ENCODE peak calls at places on chromosomes 5 and 9, in ten cellular contexts. J, S, B, H, O, Y, U, I, Q and A are unnamed samples.

GRCh38 chr9:96071245-96072124 is 196.0 kb downstream of the ERCC6L2 start:
- DNase-seq in Q (no peak), H (no peak), J (peak; percentile 52), U (no peak), I (peak; percentile 47), S (peak; percentile 21), O (no peak), Y (no peak), B (peak; percentile 51), A (no peak)

GRCh38 chr5:144206136-144206535 is 35.5 kb downstream of the KCTD16 start:
- DNase-seq in Q (no peak), B (peak; percentile 42), S (no peak), J (no peak), O (no peak), Y (no peak), H (no peak), I (peak; percentile 51), U (no peak), A (no peak)

GRCh38 chr5:1669276-1670155 is 130.1 kb downstream of the MRPL36 start:
- DNase-seq in Y (no peak), S (no peak), U (no peak), J (no peak), Q (no peak), I (no peak), B (no peak), H (no peak), O (no peak), A (no peak)

GRCh38 chr5:39238366-39239105 is 19.2 kb upstream of the FYB1 start:
- DNase-seq in H (no peak), Q (no peak), Y (no peak), B (no peak), U (no peak), S (no peak), I (no peak), O (no peak), J (no peak), A (no peak)

GRCh38 chr9:121950441-121950840 is 142.7 kb downstream of the TTLL11 start:
- DNase-seq in S (no peak), U (no peak), H (no peak), O (no peak), Y (no peak), J (no peak), B (no peak), I (no peak), Q (no peak), A (no peak)

GRCh38 chr9:27110181-27110580 is 1.2 kb downstream of the TEK start:
- DNase-seq in I (no peak), Q (no peak), H (no peak), U (no peak), Y (no peak), B (no peak), J (no peak), O (no peak), S (no peak), A (no peak)

GRCh38 chr9:27537027-27537435 is 7.4 kb upstream of the MOB3B start:
- DNase-seq in B (no peak), I (no peak), S (no peak), Q (peak; percentile 42), Y (no peak), H (no peak), J (no peak), O (no peak), U (no peak), A (no peak)

GRCh38 chr9:106874657-106875056 is 11.7 kb downstream of the ZNF462 start:
- DNase-seq in J (no peak), H (no peak), O (no peak), I (peak; percentile 50), U (no peak), Q (no peak), Y (no peak), B (no peak), S (no peak), A (no peak)

GRCh38 chr9:87887661-87888480 is 5.2 kb downstream of the SPATA31E1 start:
- DNase-seq in U (no peak), J (no peak), B (no peak), S (no peak), Q (no peak), H (no peak), Y (no peak), O (no peak), I (no peak), A (no peak)

GRCh38 chr5:57539281-57539701 is 56.7 kb upstream of the ACTBL2 start:
- DNase-seq in I (peak; percentile 74), U (no peak), Y (no peak), J (peak; percentile 70), H (no peak), O (no peak), S (no peak), B (peak; percentile 68), Q (no peak), A (no peak)

GRCh38 chr9:127360829-127361228 is 36.1 kb upstream of the SLC2A8 start:
- DNase-seq in B (peak; percentile 6), U (no peak), Y (no peak), S (no peak), H (peak; percentile 20), O (no peak), I (peak; percentile 20), J (no peak), Q (no peak), A (no peak)

GRCh38 chr5:5353681-5354080 is 68.8 kb upstream of the ICE1 start:
- DNase-seq in Q (no peak), S (no peak), U (no peak), J (no peak), H (no peak), B (no peak), Y (no peak), O (no peak), I (no peak), A (no peak)

GRCh38 chr9:134515026-134515821 is 126.4 kb upstream of the COL5A1 start:
- DNase-seq in B (peak; percentile 73), I (peak; percentile 58), J (no peak), H (peak; percentile 19), Y (no peak), S (no peak), O (no peak), Q (no peak), U (peak; percentile 34), A (no peak)

GRCh38 chr9:76415731-76416130 is 21.5 kb upstream of the RFK start:
- DNase-seq in Q (no peak), U (no peak), H (peak; percentile 56), Y (no peak), J (no peak), B (no peak), S (no peak), O (no peak), I (no peak), A (no peak)

GRCh38 chr9:112378441-112379176 is 1.3 kb upstream of the HSDL2 start:
- DNase-seq in U (peak; percentile 58), B (peak; percentile 45), Y (no peak), J (peak; percentile 28), S (no peak), H (no peak), I (no peak), Q (no peak), O (peak; percentile 21), A (peak; percentile 55)
- H3K4me1 ChIP-seq in U (peaks cover 29% of the 10 kb centered on the region), B (peaks cover 15% of the 10 kb centered on the region), Y (peaks cover 14% of the 10 kb centered on the region), J (peaks cover 22% of the 10 kb centered on the region), S (peaks cover 6% of the 10 kb centered on the region), H (peaks cover 57% of the 10 kb centered on the region), I (peaks cover 1% of the 10 kb centered on the region), Q (peaks cover 34% of the 10 kb centered on the region), O (peaks cover 64% of the 10 kb centered on the region), A (peaks cover 18% of the 10 kb centered on the region)

DNA sequence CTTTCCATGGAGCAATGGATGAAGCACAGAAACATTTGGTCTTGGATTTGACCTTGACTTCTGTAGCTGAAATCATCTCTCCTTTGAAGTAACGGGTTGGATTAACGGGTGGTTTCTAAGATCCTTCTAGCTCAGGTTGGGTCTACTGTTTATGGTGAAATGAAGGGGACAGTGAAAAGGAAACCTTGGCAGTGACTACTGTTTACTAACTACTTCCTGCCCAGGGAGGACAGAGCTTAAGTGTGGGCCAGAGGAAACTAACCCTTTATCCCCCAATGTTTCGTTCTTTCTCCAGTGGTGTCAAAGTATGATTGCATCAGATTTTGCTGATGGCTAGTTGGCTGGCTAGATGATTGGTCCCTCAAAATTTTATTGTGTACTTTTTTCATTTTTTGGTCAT is 22.2 kb downstream of the SKP2 start:
- DNase-seq in J (no peak), S (no peak), H (no peak), O (no peak), Q (no peak), B (no peak), I (no peak), Y (no peak), U (no peak), A (no peak)
- H3K36me3 ChIP-seq in J (peaks cover 95% of the 10 kb centered on the region), S (peaks cover 99% of the 10 kb centered on the region), H (peaks cover 68% of the 10 kb centered on the region), O (peaks cover 87% of the 10 kb centered on the region), Q (peaks cover 52% of the 10 kb centered on the region), B (peaks cover 70% of the 10 kb centered on the region), I (peaks cover 30% of the 10 kb centered on the region), Y (peaks cover 73% of the 10 kb centered on the region), U (peaks cover 79% of the 10 kb centered on the region), A (no peaks in the 10 kb centered on the region)

GRCh38 chr9:108534741-108535140 is 321.0 kb downstream of the ACTL7B start:
- DNase-seq in J (peak; percentile 39), B (peak; percentile 87), I (peak; percentile 88), Y (no peak), Q (no peak), S (no peak), H (no peak), O (no peak), U (no peak), A (no peak)

GRCh38 chr9:108536836-108537601 is 318.8 kb downstream of the ACTL7B start:
- DNase-seq in U (no peak), Y (no peak), H (no peak), J (no peak), Q (no peak), O (no peak), S (no peak), B (no peak), I (peak; percentile 18), A (no peak)

GRCh38 chr9:108543251-108543768 is 312.5 kb downstream of the ACTL7B start:
- DNase-seq in H (no peak), J (peak; percentile 47), U (no peak), Q (no peak), O (no peak), B (peak; percentile 78), Y (no peak), I (peak; percentile 53), S (peak; percentile 18), A (no peak)

GRCh38 chr9:108535526-108535925 is 320.3 kb downstream of the ACTL7B start:
- DNase-seq in O (no peak), J (peak; percentile 13), I (no peak), Q (no peak), S (no peak), B (no peak), H (no peak), U (no peak), Y (no peak), A (no peak)

GRCh38 chr9:108537756-108538155 is 318.0 kb downstream of the ACTL7B start:
- DNase-seq in Q (no peak), U (no peak), J (no peak), Y (no peak), O (no peak), B (no peak), H (no peak), I (peak; percentile 16), S (no peak), A (no peak)
- H3K4me1 ChIP-seq in Q (no peaks in the 10 kb centered on the region), U (no peaks in the 10 kb centered on the region), J (peaks cover 25% of the 10 kb centered on the region), Y (no peaks in the 10 kb centered on the region), O (no peaks in the 10 kb centered on the region), B (peaks cover 17% of the 10 kb centered on the region), H (no peaks in the 10 kb centered on the region), I (peaks cover 10% of the 10 kb centered on the region), S (no peaks in the 10 kb centered on the region), A (no peaks in the 10 kb centered on the region)

DNA sequence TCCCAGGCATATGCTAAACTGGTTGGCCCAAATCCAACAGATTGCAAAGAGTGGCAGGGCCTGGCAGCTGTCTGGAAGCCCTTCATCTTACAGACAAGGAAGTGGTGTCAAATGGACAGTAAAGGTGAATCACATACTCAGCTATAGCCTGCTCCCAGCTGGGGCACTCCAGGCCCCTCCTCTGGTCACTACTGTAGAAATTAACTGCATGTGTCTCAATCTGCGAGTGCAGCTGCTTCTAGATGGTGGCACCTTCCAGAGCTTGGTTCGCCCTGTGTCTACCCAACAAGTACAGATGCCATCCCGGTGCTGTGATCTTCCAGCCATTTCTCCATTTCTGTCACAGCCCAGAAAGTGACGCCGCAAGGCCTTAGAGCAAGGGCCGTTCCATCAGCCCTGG is 50.2 kb downstream of the OTULIN start:
- DNase-seq in B (no peak), J (no peak), Q (peak; percentile 82), S (no peak), U (no peak), Y (no peak), I (no peak), O (no peak), H (no peak), A (no peak)
- H3K36me3 ChIP-seq in B (peaks cover 9% of the 10 kb centered on the region), J (peaks cover 57% of the 10 kb centered on the region), Q (peaks cover 41% of the 10 kb centered on the region), S (peaks cover 69% of the 10 kb centered on the region), U (peaks cover 47% of the 10 kb centered on the region), Y (peaks cover 87% of the 10 kb centered on the region), I (peaks cover 53% of the 10 kb centered on the region), O (peaks cover 81% of the 10 kb centered on the region), H (peaks cover 81% of the 10 kb centered on the region), A (peaks cover 3% of the 10 kb centered on the region)